ENCODE peak calls at places on chromosomes 4 and X, in four cellular contexts. One of them, this sample, is unnamed.

GRCh38 chrX:131783555-131784338 is 239.4 kb upstream of the STK26 start:
- DNase-seq in left ventricle myocardium inferior: no peak
- DNase-seq in CD8-positive, alpha-beta T cell: no peak
- DNase-seq in testis: no peak
- DNase-seq in this sample: no peak

GRCh38 chr4:143667461-143667860 is 33.0 kb downstream of the FREM3 start:
- DNase-seq in left ventricle myocardium inferior: no peak
- DNase-seq in CD8-positive, alpha-beta T cell: no peak
- DNase-seq in testis: peak
- DNase-seq in this sample: peak

GRCh38 chr4:37767546-37767945 is 58.9 kb upstream of the PGM2 start:
- DNase-seq in left ventricle myocardium inferior: peak
- DNase-seq in CD8-positive, alpha-beta T cell: no peak
- DNase-seq in testis: peak
- DNase-seq in this sample: no peak

GRCh38 chrX:139759637-139760036 is 51.7 kb upstream of the MCF2 start:
- DNase-seq in left ventricle myocardium inferior: no peak
- DNase-seq in CD8-positive, alpha-beta T cell: no peak
- DNase-seq in testis: peak
- DNase-seq in this sample: no peak

GRCh38 chr4:82621212-82621611 is 59.4 kb upstream of the TMEM150C start:
- DNase-seq in left ventricle myocardium inferior: no peak
- DNase-seq in CD8-positive, alpha-beta T cell: no peak
- DNase-seq in testis: no peak
- DNase-seq in this sample: no peak

GRCh38 chr4:36326610-36327009 is 45.2 kb downstream of the DTHD1 start:
- DNase-seq in left ventricle myocardium inferior: no peak
- DNase-seq in CD8-positive, alpha-beta T cell: no peak
- DNase-seq in testis: no peak
- DNase-seq in this sample: no peak

GRCh38 chr4:1746265-1746691 is 25.0 kb downstream of the TACC3 start:
- DNase-seq in left ventricle myocardium inferior: peak
- DNase-seq in CD8-positive, alpha-beta T cell: peak
- DNase-seq in testis: peak
- DNase-seq in this sample: no peak

GRCh38 chr4:116531026-116531425 is 554.4 kb downstream of the TRAM1L1 start:
- DNase-seq in left ventricle myocardium inferior: no peak
- DNase-seq in CD8-positive, alpha-beta T cell: no peak
- DNase-seq in testis: no peak
- DNase-seq in this sample: no peak

GRCh38 chr4:107153228-107153627 is 117.1 kb upstream of the DKK2 start:
- DNase-seq in left ventricle myocardium inferior: no peak
- DNase-seq in CD8-positive, alpha-beta T cell: no peak
- DNase-seq in testis: peak
- DNase-seq in this sample: no peak

GRCh38 chr4:55251352-55251751 is 94.7 kb upstream of the SRD5A3 start:
- DNase-seq in left ventricle myocardium inferior: no peak
- DNase-seq in CD8-positive, alpha-beta T cell: no peak
- DNase-seq in testis: no peak
- DNase-seq in this sample: no peak

GRCh38 chr4:73315091-73315490 is 56.5 kb upstream of the ANKRD17 start:
- DNase-seq in left ventricle myocardium inferior: no peak
- DNase-seq in CD8-positive, alpha-beta T cell: no peak
- DNase-seq in testis: no peak
- DNase-seq in this sample: no peak

GRCh38 chrX:50567636-50568035 is 97.0 kb upstream of the DGKK start:
- DNase-seq in left ventricle myocardium inferior: no peak
- DNase-seq in CD8-positive, alpha-beta T cell: no peak
- DNase-seq in testis: no peak
- DNase-seq in this sample: no peak
- H3K27ac ChIP-seq in left ventricle myocardium inferior: no peak
- H3K27ac ChIP-seq in CD8-positive, alpha-beta T cell: no peak
- H3K27ac ChIP-seq in testis: no peak
- H3K27ac ChIP-seq in this sample: no peak

DNA sequence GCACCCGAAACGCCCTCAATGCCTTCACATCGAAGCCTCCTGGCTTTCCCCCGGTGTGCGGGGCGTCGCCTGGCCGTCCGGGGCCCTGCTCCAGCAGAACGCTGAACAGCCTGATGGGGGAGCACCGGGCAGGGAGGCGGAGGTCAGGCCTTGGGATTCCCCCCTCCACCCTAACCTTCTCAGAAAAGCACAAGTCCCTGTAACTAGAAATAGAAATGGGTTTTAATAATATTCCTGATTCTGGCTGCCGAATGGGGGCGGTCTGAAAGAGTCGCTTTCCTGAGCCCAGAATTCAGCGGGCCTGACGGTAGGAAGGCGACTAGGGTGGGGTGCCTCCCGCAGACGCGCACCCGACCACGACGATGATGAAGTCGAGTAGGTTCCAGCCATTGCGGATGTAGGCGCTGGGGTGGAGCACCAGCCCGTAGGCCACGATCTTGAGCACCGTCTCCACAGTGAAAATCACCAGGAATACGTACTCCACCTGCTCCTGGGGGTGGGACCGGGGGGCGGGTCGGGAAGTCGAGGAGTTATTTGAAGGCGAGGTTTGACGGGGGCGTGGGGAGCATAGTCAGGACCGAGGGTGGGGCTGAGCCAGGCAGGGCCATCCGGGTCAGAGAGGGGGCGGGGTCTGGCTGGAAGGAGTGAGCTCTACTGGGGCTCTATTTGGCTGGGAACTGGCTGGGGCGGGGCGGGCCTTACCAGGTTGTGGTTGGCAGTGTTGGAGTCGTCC is 2.5 kb downstream of the CACNA1F start:
- DNase-seq in left ventricle myocardium inferior: peak
- DNase-seq in CD8-positive, alpha-beta T cell: peak
- DNase-seq in testis: peak
- DNase-seq in this sample: peak
- H3K27ac ChIP-seq in left ventricle myocardium inferior: no peak
- H3K27ac ChIP-seq in CD8-positive, alpha-beta T cell: peak
- H3K27ac ChIP-seq in testis: no peak
- H3K27ac ChIP-seq in this sample: no peak

GRCh38 chr4:151885123-151885522 is 124.3 kb upstream of the GATB start:
- DNase-seq in left ventricle myocardium inferior: no peak
- DNase-seq in CD8-positive, alpha-beta T cell: no peak
- DNase-seq in testis: no peak
- DNase-seq in this sample: no peak
- H3K27ac ChIP-seq in left ventricle myocardium inferior: no peak
- H3K27ac ChIP-seq in CD8-positive, alpha-beta T cell: no peak
- H3K27ac ChIP-seq in testis: no peak
- H3K27ac ChIP-seq in this sample: no peak

DNA sequence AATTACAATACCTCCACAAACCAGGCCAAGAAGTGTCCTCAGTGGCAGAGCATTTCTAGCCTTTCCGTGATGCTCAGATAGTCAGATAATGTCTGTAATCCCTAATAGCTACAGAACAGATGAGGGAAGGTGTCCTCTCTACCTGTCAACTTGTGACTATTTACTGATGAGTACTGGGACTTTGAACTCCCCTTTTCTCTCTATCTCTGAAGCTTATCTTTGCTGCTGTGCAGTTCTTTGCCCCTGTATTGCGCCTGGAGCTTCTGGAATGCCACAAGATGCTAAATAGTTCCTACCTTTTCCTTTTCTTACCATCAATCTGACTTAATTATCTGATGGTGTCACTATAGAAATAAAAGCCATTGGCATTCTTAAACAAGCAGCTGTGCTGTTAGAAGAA is 30.5 kb downstream of the FGF2 start:
- DNase-seq in left ventricle myocardium inferior: no peak
- DNase-seq in CD8-positive, alpha-beta T cell: no peak
- DNase-seq in testis: no peak
- DNase-seq in this sample: no peak
- H3K27ac ChIP-seq in left ventricle myocardium inferior: no peak
- H3K27ac ChIP-seq in CD8-positive, alpha-beta T cell: no peak
- H3K27ac ChIP-seq in testis: no peak
- H3K27ac ChIP-seq in this sample: peak

GRCh38 chr4:15232725-15233597 is 194.9 kb upstream of the C1QTNF7 start:
- DNase-seq in left ventricle myocardium inferior: no peak
- DNase-seq in CD8-positive, alpha-beta T cell: no peak
- DNase-seq in testis: no peak
- DNase-seq in this sample: no peak

GRCh38 chr4:15231265-15232091 is 196.4 kb upstream of the C1QTNF7 start:
- DNase-seq in left ventricle myocardium inferior: peak
- DNase-seq in CD8-positive, alpha-beta T cell: peak
- DNase-seq in testis: peak
- DNase-seq in this sample: peak

GRCh38 chr4:15233626-15234025 is 194.2 kb upstream of the C1QTNF7 start:
- DNase-seq in left ventricle myocardium inferior: no peak
- DNase-seq in CD8-positive, alpha-beta T cell: no peak
- DNase-seq in testis: no peak
- DNase-seq in this sample: no peak

GRCh38 chr4:15234585-15235126 is 193.2 kb upstream of the C1QTNF7 start:
- DNase-seq in left ventricle myocardium inferior: no peak
- DNase-seq in CD8-positive, alpha-beta T cell: no peak
- DNase-seq in testis: no peak
- DNase-seq in this sample: no peak

DNA sequence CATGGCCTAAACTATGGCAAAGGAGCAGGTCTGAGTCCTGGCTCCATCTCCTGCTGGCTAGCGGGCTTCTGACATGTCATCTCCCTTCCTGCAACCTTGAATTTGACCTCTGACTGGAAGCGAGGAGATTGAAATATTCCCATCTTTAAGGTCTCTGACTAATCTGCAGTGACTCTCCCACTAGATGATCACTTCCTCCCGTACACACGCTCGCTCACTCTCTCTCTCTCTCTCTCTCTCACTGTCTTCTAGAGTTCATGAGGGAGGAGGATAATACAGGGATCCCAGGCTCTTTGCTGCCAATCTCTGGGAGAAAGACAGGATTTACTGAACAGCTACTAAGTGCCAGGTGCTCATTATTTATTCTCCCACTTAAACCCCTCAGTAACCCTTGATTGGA is 193.7 kb upstream of the C1QTNF7 start:
- DNase-seq in left ventricle myocardium inferior: no peak
- DNase-seq in CD8-positive, alpha-beta T cell: no peak
- DNase-seq in testis: no peak
- DNase-seq in this sample: no peak
- H3K27ac ChIP-seq in left ventricle myocardium inferior: peak
- H3K27ac ChIP-seq in CD8-positive, alpha-beta T cell: no peak
- H3K27ac ChIP-seq in testis: no peak
- H3K27ac ChIP-seq in this sample: peak

DNA sequence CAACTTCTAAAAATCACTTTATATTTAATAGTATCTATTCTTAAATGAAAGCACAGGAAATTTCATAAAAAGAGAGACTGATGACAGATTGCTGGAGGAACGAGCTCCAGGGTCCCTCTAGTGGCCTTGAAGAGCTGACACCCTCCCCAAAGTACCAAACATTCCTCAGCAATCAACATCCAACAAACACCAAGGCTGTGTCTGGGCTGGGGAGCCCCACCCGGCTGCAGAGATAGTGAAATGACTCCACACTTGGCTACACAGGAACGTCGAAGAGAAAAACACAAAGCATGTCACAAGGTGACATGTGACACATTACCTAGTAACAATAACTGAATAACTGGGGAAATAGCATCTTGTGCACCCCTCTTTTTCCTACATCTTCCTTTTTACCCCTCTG is 45.6 kb downstream of the SLC39A8 start:
- DNase-seq in left ventricle myocardium inferior: peak
- DNase-seq in CD8-positive, alpha-beta T cell: peak
- DNase-seq in testis: peak
- DNase-seq in this sample: no peak
- H3K27ac ChIP-seq in left ventricle myocardium inferior: no peak
- H3K27ac ChIP-seq in CD8-positive, alpha-beta T cell: no peak
- H3K27ac ChIP-seq in testis: no peak
- H3K27ac ChIP-seq in this sample: no peak

GRCh38 chr4:75724867-75725724 is 719 bp downstream of the USO1 start:
- DNase-seq in left ventricle myocardium inferior: peak
- DNase-seq in CD8-positive, alpha-beta T cell: peak
- DNase-seq in testis: peak
- DNase-seq in this sample: peak

GRCh38 chr4:75723802-75724065 is 643 bp upstream of the USO1 start:
- DNase-seq in left ventricle myocardium inferior: no peak
- DNase-seq in CD8-positive, alpha-beta T cell: no peak
- DNase-seq in testis: no peak
- DNase-seq in this sample: no peak

GRCh38 chr4:75724066-75724866 is at the start of gene USO1:
- DNase-seq in left ventricle myocardium inferior: peak
- DNase-seq in CD8-positive, alpha-beta T cell: peak
- DNase-seq in testis: peak
- DNase-seq in this sample: peak

GRCh38 chr4:75722417-75722816 is 2.0 kb upstream of the USO1 start:
- DNase-seq in left ventricle myocardium inferior: no peak
- DNase-seq in CD8-positive, alpha-beta T cell: no peak
- DNase-seq in testis: no peak
- DNase-seq in this sample: no peak

GRCh38 chr4:75723117-75723801 is 1.1 kb upstream of the USO1 start:
- DNase-seq in left ventricle myocardium inferior: no peak
- DNase-seq in CD8-positive, alpha-beta T cell: no peak
- DNase-seq in testis: no peak
- DNase-seq in this sample: no peak
- H3K27ac ChIP-seq in left ventricle myocardium inferior: peak
- H3K27ac ChIP-seq in CD8-positive, alpha-beta T cell: peak
- H3K27ac ChIP-seq in testis: peak
- H3K27ac ChIP-seq in this sample: peak

This sample was measured in thoracic aorta.